ENCODE peak calls at places on chromosomes 13 and 19, in ten cellular contexts. U is A549, Q is tibial artery, C is heart right ventricle, F is cardiac muscle cell, E is left ventricle myocardium inferior, N is H1, G is pancreas, I is SK-N-SH, Z is Panc1. R is an unnamed sample.

GRCh38 chr13:110306960-110307696 is at the start of the genes COL4A1 and COL4A2:
- DNase-seq in U (peak; percentile 49), Q (peak; percentile 78), C (peak; percentile 81), F (peak; percentile 83), E (peak; percentile 87), N (no peak), G (peak; percentile 63), I (peak; percentile 84), Z (no peak), R (no peak)

GRCh38 chr13:114339779-114340534 is 25.7 kb downstream of the CHAMP1 start:
- DNase-seq in U (peak; percentile 59), Q (no peak), C (no peak), F (peak; percentile 59), E (peak; percentile 18), N (no peak), G (peak; percentile 51), I (peak; percentile 70), Z (no peak), R (no peak)

GRCh38 chr19:39497850-39498261 is 891 bp upstream of the DLL3 start:
- DNase-seq in U (peak; percentile 69), Q (no peak), C (no peak), F (peak; percentile 49), E (no peak), N (no peak), G (no peak), I (peak; percentile 88), Z (no peak), R (no peak)

GRCh38 chr13:43348397-43348796 is 325.0 kb downstream of the DNAJC15 start:
- DNase-seq in U (peak; percentile 11), Q (no peak), C (no peak), F (no peak), E (no peak), N (no peak), G (no peak), I (no peak), Z (peak; percentile 15), R (no peak)

GRCh38 chr19:4101496-4101770 is 22.5 kb downstream of the MAP2K2 start:
- DNase-seq in U (no peak), Q (no peak), C (no peak), F (no peak), E (no peak), N (no peak), G (peak; percentile 9), I (no peak), Z (no peak), R (no peak)

GRCh38 chr19:56111601-56112312 is 9.3 kb downstream of the ZNF787 start:
- DNase-seq in U (no peak), Q (no peak), C (peak; percentile 48), F (no peak), E (peak; percentile 53), N (no peak), G (peak; percentile 43), I (peak; percentile 33), Z (no peak), R (no peak)

GRCh38 chr13:46721054-46721453 is 75.9 kb downstream of the ESD start:
- DNase-seq in U (peak; percentile 31), Q (peak; percentile 38), C (peak; percentile 53), F (peak; percentile 68), E (peak; percentile 19), N (no peak), G (no peak), I (peak; percentile 53), Z (no peak), R (no peak)

GRCh38 chr19:7550987-7551761 is 15.7 kb downstream of the PNPLA6 start:
- DNase-seq in U (peak; percentile 62), Q (peak; percentile 41), C (peak; percentile 74), F (peak; percentile 83), E (peak; percentile 62), N (peak; percentile 93), G (peak; percentile 93), I (peak; percentile 98), Z (no peak), R (no peak)

GRCh38 chr19:50794778-50795664 is 4.8 kb downstream of the ACP4 start:
- DNase-seq in U (peak; percentile 67), Q (no peak), C (no peak), F (no peak), E (no peak), N (no peak), G (peak; percentile 53), I (peak; percentile 57), Z (no peak), R (no peak)

GRCh38 chr19:43656436-43656835 is 13.5 kb downstream of the PLAUR start:
- DNase-seq in U (no peak), Q (no peak), C (no peak), F (no peak), E (no peak), N (no peak), G (no peak), I (no peak), Z (no peak), R (no peak)

GRCh38 chr19:43649514-43649913 is 9.9 kb upstream of the CADM4 start:
- DNase-seq in U (no peak), Q (no peak), C (no peak), F (no peak), E (no peak), N (no peak), G (no peak), I (no peak), Z (no peak), R (no peak)

GRCh38 chr19:43652546-43652874 is 12.9 kb upstream of the CADM4 start:
- DNase-seq in U (no peak), Q (no peak), C (no peak), F (no peak), E (no peak), N (no peak), G (no peak), I (no peak), Z (no peak), R (no peak)

GRCh38 chr19:43648633-43649032 is 9.0 kb upstream of the CADM4 start:
- DNase-seq in U (no peak), Q (no peak), C (no peak), F (no peak), E (no peak), N (no peak), G (no peak), I (no peak), Z (no peak), R (no peak)

DNA sequence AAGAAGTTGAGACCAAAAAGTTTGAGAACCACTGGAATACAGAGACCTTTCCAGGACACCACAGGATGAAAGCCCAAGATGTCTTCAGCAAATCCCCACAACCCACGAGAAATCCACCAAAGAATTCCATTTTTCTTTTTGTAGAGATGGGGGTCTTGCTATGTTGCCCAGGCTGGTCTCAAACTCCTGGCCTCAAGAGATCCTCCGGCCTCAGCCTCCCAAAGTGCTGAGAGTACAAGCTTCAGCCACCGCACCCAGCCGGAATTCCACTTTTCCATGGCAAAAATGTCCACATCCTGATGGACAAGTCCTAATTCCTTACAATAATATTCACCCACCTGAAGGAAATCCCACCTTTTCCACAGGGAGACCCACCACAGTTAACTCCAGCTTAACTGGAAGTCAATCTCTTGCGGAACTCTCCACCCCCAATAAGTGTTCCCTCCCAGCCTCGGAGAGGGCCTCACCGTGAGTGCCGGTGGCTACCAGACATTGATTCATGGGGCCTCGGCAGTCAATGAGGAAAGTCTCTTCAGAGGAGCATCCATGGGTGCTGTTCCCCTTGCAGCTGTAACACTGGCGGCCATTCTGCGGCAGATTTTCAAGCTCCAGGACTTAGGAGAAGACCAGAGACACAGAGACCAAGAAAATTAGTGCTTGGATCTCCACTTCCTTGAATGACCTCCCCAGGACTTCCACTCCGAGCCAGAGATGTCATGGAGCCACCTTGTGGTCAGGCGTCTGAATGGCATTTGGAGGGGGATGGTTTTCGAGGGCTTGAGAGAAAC is 12.3 kb upstream of the CADM4 start:
- DNase-seq in U (peak; percentile 84), Q (peak; percentile 51), C (peak; percentile 62), F (peak; percentile 75), E (no peak), N (no peak), G (peak; percentile 67), I (peak; percentile 72), Z (peak; percentile 22), R (no peak)
- H3K4me1 ChIP-seq in U (no peaks in the 10 kb centered on the region), Q (no peaks in the 10 kb centered on the region), C (no peaks in the 10 kb centered on the region), F (no peaks in the 10 kb centered on the region), E (no peaks in the 10 kb centered on the region), N (no peaks in the 10 kb centered on the region), G (no peaks in the 10 kb centered on the region), I (no peaks in the 10 kb centered on the region), Z (no peaks in the 10 kb centered on the region), R (no peaks in the 10 kb centered on the region)

GRCh38 chr19:609001-609340 is 19.3 kb downstream of the HCN2 start:
- DNase-seq in U (peak; percentile 55), Q (peak; percentile 45), C (no peak), F (no peak), E (peak; percentile 65), N (no peak), G (peak; percentile 42), I (peak; percentile 89), Z (no peak), R (no peak)
- H3K27ac ChIP-seq in U (peak overlapping the region; percentile 72), Q (no peak overlapping the region), C (no peak overlapping the region), F (no peak overlapping the region), E (peak overlapping the region; percentile 44), N (no peak overlapping the region), G (no peak overlapping the region), I (no peak overlapping the region), Z (no peak overlapping the region), R (no peak overlapping the region)

DNA sequence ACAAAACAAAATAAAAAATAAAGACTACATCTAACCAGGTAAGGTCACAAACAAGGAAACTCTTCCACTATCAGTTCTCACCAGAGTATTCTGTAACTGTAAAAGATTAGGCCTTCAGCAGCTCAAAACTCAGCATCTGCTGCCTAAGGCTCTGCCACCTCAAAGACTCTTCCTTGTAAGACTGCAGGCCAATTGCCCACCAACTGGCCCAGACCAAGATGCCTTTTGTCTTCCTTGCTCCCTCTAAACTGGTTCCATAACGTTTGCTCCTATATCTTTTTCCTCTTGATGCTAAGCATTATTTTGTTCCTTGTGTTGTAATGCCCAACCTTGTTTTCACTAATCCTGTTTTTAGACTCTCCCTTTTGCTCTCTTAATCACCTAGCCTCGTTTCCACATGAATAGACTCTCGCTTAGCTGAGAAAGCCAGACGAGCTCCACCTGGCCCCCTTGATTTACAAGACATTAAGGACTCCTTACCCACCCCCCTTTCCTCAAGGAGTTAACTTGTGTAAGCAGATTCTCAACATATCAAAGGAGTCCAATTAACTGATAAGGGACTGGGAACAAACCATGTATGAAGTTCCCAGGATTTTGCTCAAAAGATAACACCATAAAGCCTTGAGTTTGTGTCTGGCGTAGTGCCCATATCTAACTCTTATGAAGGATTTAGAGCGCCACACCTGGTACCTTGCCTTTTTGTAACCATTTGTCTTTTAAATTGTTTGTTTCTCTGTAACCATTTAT is 1.5 kb downstream of the ZNF814 start:
- DNase-seq in U (no peak), Q (no peak), C (no peak), F (peak; percentile 53), E (no peak), N (peak; percentile 50), G (no peak), I (no peak), Z (no peak), R (no peak)
- H3K4me3 ChIP-seq in U (no peak overlapping the region), Q (no peak overlapping the region), C (peak overlapping the region; percentile 88), F (peak overlapping the region; percentile 66), E (peak overlapping the region; percentile 79), N (peak overlapping the region; percentile 97), G (no peak overlapping the region), I (no peak overlapping the region), Z (no peak overlapping the region), R (peak overlapping the region; percentile 76)

DNA sequence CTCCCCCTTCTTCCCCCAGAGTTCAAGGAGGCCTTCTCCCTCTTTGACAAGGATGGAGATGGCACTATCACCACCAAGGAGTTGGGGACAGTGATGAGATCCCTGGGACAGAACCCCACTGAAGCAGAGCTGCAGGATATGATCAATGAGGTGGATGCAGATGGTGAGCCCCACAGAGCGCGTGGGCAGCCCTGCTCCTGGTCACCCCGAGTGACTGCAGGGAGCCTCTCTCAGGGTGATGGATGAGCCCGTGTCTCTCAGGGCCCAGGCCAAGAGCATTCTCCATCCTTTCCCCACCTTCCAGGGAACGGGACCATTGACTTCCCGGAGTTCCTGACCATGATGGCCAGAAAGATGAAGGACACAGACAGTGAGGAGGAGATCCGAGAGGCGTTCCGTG is 7.0 kb downstream of the CALM3 start:
- DNase-seq in U (no peak), Q (no peak), C (no peak), F (no peak), E (no peak), N (no peak), G (no peak), I (no peak), Z (no peak), R (no peak)
- H3K4me1 ChIP-seq in U (peaks cover 12% of the 10 kb centered on the region), Q (peaks cover 45% of the 10 kb centered on the region), C (peaks cover 25% of the 10 kb centered on the region), F (peaks cover 12% of the 10 kb centered on the region), E (peaks cover 42% of the 10 kb centered on the region), N (peaks cover 3% of the 10 kb centered on the region), G (peaks cover 14% of the 10 kb centered on the region), I (peaks cover 14% of the 10 kb centered on the region), Z (peaks cover 11% of the 10 kb centered on the region), R (peaks cover 56% of the 10 kb centered on the region)